ENCODE peak calls at places on chromosomes 5 and 9, in seven cellular contexts. G is WTC11; J is fibroblast of mammary gland; M is NCI-H2081; L is T-helper 2 cell treated with Interferon-gamma antibody and Interleukin-4, amounts not matched to agents 5 μg/mL and 100 μg/mL, for 36 hours; E is body of pancreas; T is nephron progenitor cell. Q is an unnamed sample.

GRCh38 chr9:128034821-128035764 is 32.0 kb downstream of the NAIF1 start:
- DNase-seq in G (peak; percentile 80), J (peak; percentile 89), M (peak; percentile 87), L (peak; percentile 61), E (peak; percentile 76), T (peak; percentile 51), Q (peak; percentile 96)

GRCh38 chr5:78699565-78700143 is 51.1 kb upstream of the LHFPL2 start:
- DNase-seq in G (no peak), J (peak; percentile 95), M (no peak), L (no peak), E (no peak), T (no peak), Q (no peak)

GRCh38 chr5:150575745-150576448 is 64.6 kb upstream of the SYNPO start:
- DNase-seq in G (no peak), J (no peak), M (no peak), L (no peak), E (no peak), T (no peak), Q (no peak)

GRCh38 chr9:77386187-77386586 is 208.9 kb downstream of the VPS13A start:
- DNase-seq in G (no peak), J (peak; percentile 66), M (no peak), L (no peak), E (no peak), T (no peak), Q (no peak)

GRCh38 chr9:9352877-9353481 is 1259.8 kb downstream of the PTPRD start:
- DNase-seq in G (no peak), J (peak; percentile 6), M (peak; percentile 5), L (no peak), E (no peak), T (peak; percentile 11), Q (peak; percentile 23)

GRCh38 chr5:174816858-174817257 is 92.5 kb downstream of the MSX2 start:
- DNase-seq in G (no peak), J (no peak), M (no peak), L (no peak), E (no peak), T (no peak), Q (no peak)

GRCh38 chr9:112472996-112473395 is 13.6 kb upstream of the KIAA1958 start:
- DNase-seq in G (no peak), J (no peak), M (no peak), L (no peak), E (no peak), T (no peak), Q (no peak)

GRCh38 chr9:4090491-4090890 is 209.4 kb downstream of the GLIS3 start:
- DNase-seq in G (no peak), J (no peak), M (no peak), L (no peak), E (no peak), T (no peak), Q (peak; percentile 48)

Q was measured in T47D.